ENCODE peak calls at places on chromosome 19, in five cellular contexts. R is SK-N-SH, N is H1, H is HepG2, W is GM12878. V is an unnamed sample.
A peak's percentile ranks its signal among the peaks of the same experiment; 100 is the strongest.

GRCh38 chr19:41521860-41522555 is 54.0 kb upstream of the CEACAM21 start:
- DNase-seq in H (no peak), W (no peak), R (peak; percentile 51), N (no peak), V (no peak)

GRCh38 chr19:35299523-35300339 is 7.8 kb downstream of the MAG start:
- DNase-seq in R (peak; percentile 83), H (no peak), W (no peak), N (no peak), V (no peak)

GRCh38 chr19:36151144-36152051 is 849 bp downstream of the COX7A1 start:
- DNase-seq in W (no peak), R (no peak), H (no peak), N (no peak), V (no peak)

GRCh38 chr19:38221421-38221820 is 2.6 kb downstream of the DPF1 start:
- DNase-seq in H (no peak), R (no peak), W (no peak), N (no peak), V (no peak)

GRCh38 chr19:50736338-50736737 is 13.2 kb downstream of the CLEC11A start:
- DNase-seq in N (no peak), W (no peak), H (no peak), R (no peak), V (no peak)

GRCh38 chr19:18150776-18151624 is 2.0 kb upstream of the PIK3R2 start:
- DNase-seq in N (no peak), W (no peak), R (no peak), H (no peak), V (no peak)

GRCh38 chr19:36605101-36605838 is at the start of gene ZNF382:
- DNase-seq in W (peak; percentile 17), H (peak; percentile 63), N (no peak), R (peak; percentile 99), V (peak; percentile 80)

GRCh38 chr19:1000095-1000494 is at the start of gene GRIN3B:
- DNase-seq in H (peak; percentile 43), W (no peak), R (peak; percentile 89), N (no peak), V (peak; percentile 48)

GRCh38 chr19:44890366-44891015 is 563 bp upstream of the TOMM40 start:
- DNase-seq in H (peak; percentile 100), W (peak; percentile 100), R (peak; percentile 90), N (peak; percentile 99), V (no peak)

GRCh38 chr19:8208119-8208709 is 956 bp upstream of the CERS4 start:
- DNase-seq in R (peak; percentile 62), N (no peak), H (no peak), W (no peak), V (peak; percentile 71)

GRCh38 chr19:48498922-48499321 is 12.7 kb downstream of the LMTK3 start:
- DNase-seq in W (no peak), H (no peak), R (peak; percentile 74), N (no peak), V (no peak)

GRCh38 chr19:57103573-57104277 is 16.1 kb upstream of the USP29 start:
- DNase-seq in R (peak; percentile 79), N (no peak), W (peak; percentile 15), H (peak; percentile 47), V (peak; percentile 69)

GRCh38 chr19:52923782-52924593 is 760 bp upstream of the ZNF888 start:
- DNase-seq in R (no peak), W (no peak), N (no peak), H (peak; percentile 39), V (peak; percentile 67)

GRCh38 chr19:48874309-48875135 is 2.3 kb downstream of the PPP1R15A start:
- DNase-seq in R (no peak), H (no peak), W (no peak), N (no peak), V (no peak)

GRCh38 chr19:38063921-38064320 is 156.9 kb downstream of the SIPA1L3 start:
- DNase-seq in N (no peak), R (no peak), H (no peak), W (no peak), V (no peak)

GRCh38 chr19:1076951-1077350 is 10.0 kb downstream of the ARHGAP45 start:
- DNase-seq in H (no peak), N (no peak), W (peak; percentile 85), R (no peak), V (no peak)

GRCh38 chr19:45187421-45188100 is 9.0 kb downstream of the BLOC1S3 start:
- DNase-seq in W (no peak), R (peak; percentile 67), H (peak; percentile 49), N (no peak), V (peak; percentile 41)

GRCh38 chr19:37977391-37977790 is 70.4 kb downstream of the SIPA1L3 start:
- DNase-seq in W (no peak), N (no peak), R (no peak), H (no peak), V (no peak)

GRCh38 chr19:5828661-5829566 is 10.6 kb downstream of the FUT6 start:
- DNase-seq in R (peak; percentile 89), W (no peak), H (no peak), N (no peak), V (no peak)

GRCh38 chr19:32206065-32206464 is 139.3 kb upstream of the ZNF507 start:
- DNase-seq in H (no peak), W (no peak), N (no peak), R (no peak), V (no peak)

GRCh38 chr19:45189971-45190370 is 11.4 kb downstream of the BLOC1S3 start:
- DNase-seq in H (no peak), R (no peak), W (no peak), N (no peak), V (no peak)

GRCh38 chr19:19034204-19034624 is 811 bp downstream of the ARMC6 start:
- DNase-seq in R (peak; percentile 79), N (peak; percentile 36), W (peak; percentile 51), H (peak; percentile 81), V (peak; percentile 87)

GRCh38 chr19:54451331-54451871 is 2.4 kb downstream of the LENG8 start:
- DNase-seq in W (no peak), R (no peak), N (no peak), H (no peak), V (no peak)

GRCh38 chr19:27974082-27974513 is 1238.9 kb downstream of the UQCRFS1 start:
- DNase-seq in W (peak; percentile 25), R (peak; percentile 8), H (peak; percentile 2), N (no peak), V (peak; percentile 54)

GRCh38 chr19:28409859-28410258 is 803.1 kb downstream of the UQCRFS1 start:
- DNase-seq in R (no peak), W (no peak), N (no peak), H (no peak), V (no peak)

GRCh38 chr19:41089955-41090354 is 1.7 kb downstream of the CYP2A13 start:
- DNase-seq in H (no peak), W (no peak), R (no peak), N (peak; percentile 1), V (no peak)

GRCh38 chr19:19461671-19462622 is 53.4 kb downstream of the TSSK6 start:
- DNase-seq in R (peak; percentile 94), W (no peak), N (peak; percentile 78), H (peak; percentile 65), V (no peak)

GRCh38 chr19:17021328-17021727 is 5.3 kb downstream of the CPAMD8 start:
- DNase-seq in R (no peak), W (no peak), H (no peak), N (no peak), V (no peak)

GRCh38 chr19:17023805-17024204 is 2.8 kb downstream of the CPAMD8 start:
- DNase-seq in N (no peak), H (no peak), R (no peak), W (no peak), V (no peak)

GRCh38 chr19:17020380-17020779 is 6.2 kb downstream of the CPAMD8 start:
- DNase-seq in N (no peak), W (no peak), H (no peak), R (no peak), V (peak; percentile 70)

GRCh38 chr19:17020823-17021222 is 5.8 kb downstream of the CPAMD8 start:
- DNase-seq in R (no peak), N (no peak), H (no peak), W (no peak), V (no peak)

GRCh38 chr19:17021793-17022590 is 4.6 kb downstream of the CPAMD8 start:
- DNase-seq in R (no peak), N (no peak), H (peak; percentile 11), W (no peak), V (peak; percentile 94)
- TF ChIP-seq JUND in R (no peak), N (no peak), H (no peak), W (no peak), V (no peak)

GRCh38 chr19:16363133-16363851 is 38.7 kb downstream of the KLF2 start:
- DNase-seq in R (no peak), W (no peak), N (no peak), H (no peak), V (no peak)
- TF ChIP-seq JUND in R (no peak), W (no peak), N (no peak), H (no peak), V (no peak)

DNA sequence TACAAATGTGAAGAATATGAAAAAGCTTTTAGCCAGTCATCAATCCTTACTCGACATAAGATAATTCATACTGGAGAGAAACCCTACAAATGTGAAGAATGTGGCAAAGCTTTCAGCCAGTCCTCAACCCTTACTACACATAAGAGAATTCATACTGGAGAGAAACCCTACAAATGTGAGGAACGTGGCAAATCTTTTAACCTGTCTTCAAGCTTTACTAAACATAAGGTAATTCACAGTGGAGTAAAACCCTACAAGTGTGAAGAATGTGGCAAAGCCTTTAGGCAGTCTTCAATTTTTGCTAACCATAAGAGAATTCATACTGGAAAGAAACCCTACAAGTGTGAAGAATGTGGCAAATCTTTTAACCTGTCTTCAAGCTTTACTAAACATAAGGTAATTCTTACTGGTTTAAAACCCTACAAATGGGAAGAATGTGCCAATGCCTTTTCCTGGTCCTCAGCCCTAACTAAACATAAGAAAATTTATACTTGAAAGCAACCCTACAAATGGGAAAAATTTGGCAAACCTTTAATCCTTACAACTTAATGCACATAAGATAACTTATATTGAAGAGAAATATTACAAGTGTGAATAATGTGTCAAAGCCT is 74.1 kb upstream of the ZNF681 start:
- DNase-seq in W (no peak), R (no peak), H (no peak), N (no peak), V (no peak)
- TF ChIP-seq JUND in W (no peak), R (no peak), H (no peak), N (no peak), V (no peak)

GRCh38 chr19:13051581-13052165 is 51.0 kb downstream of the LYL1 start:
- DNase-seq in N (no peak), W (no peak), R (no peak), H (peak; percentile 54), V (peak; percentile 47)
- TF ChIP-seq JUND in N (no peak), W (no peak), R (no peak), H (peak; percentile 26), V (no peak)

GRCh38 chr19:4077011-4077382 is 10.3 kb upstream of the ZBTB7A start:
- DNase-seq in N (no peak), R (no peak), W (no peak), H (no peak), V (no peak)

GRCh38 chr19:4081441-4082129 is 14.9 kb upstream of the ZBTB7A start:
- DNase-seq in N (no peak), W (no peak), H (no peak), R (no peak), V (no peak)

GRCh38 chr19:4080473-4080872 is 13.8 kb upstream of the ZBTB7A start:
- DNase-seq in N (no peak), R (no peak), W (no peak), H (no peak), V (no peak)

GRCh38 chr19:4075373-4075772 is 8.7 kb upstream of the ZBTB7A start:
- DNase-seq in W (no peak), R (no peak), H (no peak), N (no peak), V (no peak)

GRCh38 chr19:4077800-4078683 is 11.3 kb upstream of the ZBTB7A start:
- DNase-seq in N (no peak), W (no peak), R (no peak), H (no peak), V (no peak)
- TF ChIP-seq JUND in N (no peak), W (no peak), R (no peak), H (no peak), V (no peak)